ENCODE peak calls at places on chromosome 5, in six cellular contexts. D is fibroblast of lung, O is hepatocyte, I is K562, C is mammary epithelial cell, P is GM23248. Q is an unnamed sample. For H3K36me3, the result is how much of the 10 kb centered on the place peaks cover.

GRCh38 chr5:57117601-57118000 is 56.3 kb upstream of the GPBP1 start:
- DNase-seq in D (peak), O (no peak), I (no peak), C (peak), P (no peak), Q (no peak)

GRCh38 chr5:88833371-88834107 is 49.4 kb downstream of the MEF2C start:
- DNase-seq in D (peak), O (peak), I (no peak), C (no peak), P (peak), Q (peak)

GRCh38 chr5:142976861-142977260 is 206.7 kb downstream of the ARHGAP26 start:
- DNase-seq in D (peak), O (no peak), I (no peak), C (peak), P (peak), Q (peak)

GRCh38 chr5:135718151-135718550 is 116.3 kb upstream of the SLC25A48 start:
- DNase-seq in D (peak), O (peak), I (no peak), C (peak), P (peak), Q (peak)

GRCh38 chr5:43193952-43194321 is 1.9 kb downstream of the NIM1K start:
- DNase-seq in D (no peak), O (peak), I (no peak), C (no peak), P (peak), Q (no peak)

GRCh38 chr5:144335561-144335960 is 164.9 kb downstream of the KCTD16 start:
- DNase-seq in D (no peak), O (no peak), I (no peak), C (no peak), P (no peak), Q (no peak)

GRCh38 chr5:179295778-179296149 is 49.5 kb downstream of the ADAMTS2 start:
- DNase-seq in D (no peak), O (no peak), I (no peak), C (no peak), P (no peak), Q (no peak)

GRCh38 chr5:98902733-98903132 is 26.1 kb downstream of the CHD1 start:
- DNase-seq in D (peak), O (no peak), I (no peak), C (peak), P (peak), Q (peak)

GRCh38 chr5:178483620-178484019 is 106.6 kb downstream of the COL23A1 start:
- DNase-seq in D (no peak), O (no peak), I (no peak), C (no peak), P (no peak), Q (no peak)

GRCh38 chr5:61450880-61451279 is 118.8 kb downstream of the ZSWIM6 start:
- DNase-seq in D (peak), O (no peak), I (no peak), C (peak), P (peak), Q (peak)

GRCh38 chr5:32767948-32768427 is 56.9 kb downstream of the NPR3 start:
- DNase-seq in D (peak), O (peak), I (no peak), C (peak), P (peak), Q (peak)

GRCh38 chr5:108168915-108169314 is 213.0 kb downstream of the FBXL17 start:
- DNase-seq in D (no peak), O (no peak), I (no peak), C (peak), P (no peak), Q (no peak)

GRCh38 chr5:68884893-68885292 is 208.9 kb upstream of the SLC30A5 start:
- DNase-seq in D (peak), O (no peak), I (peak), C (peak), P (no peak), Q (no peak)

GRCh38 chr5:62742214-62742613 is 163.6 kb downstream of the LRRC70 start:
- DNase-seq in D (no peak), O (peak), I (no peak), C (no peak), P (no peak), Q (no peak)

GRCh38 chr5:172114875-172115422 is 73.1 kb downstream of the STK10 start:
- DNase-seq in D (no peak), O (no peak), I (no peak), C (no peak), P (no peak), Q (no peak)

GRCh38 chr5:107320851-107321250 is 349.9 kb downstream of the EFNA5 start:
- DNase-seq in D (no peak), O (no peak), I (no peak), C (no peak), P (no peak), Q (no peak)

GRCh38 chr5:10655041-10655685 is 91.3 kb downstream of the ANKRD33B start:
- DNase-seq in D (peak), O (no peak), I (no peak), C (no peak), P (no peak), Q (peak)

GRCh38 chr5:75054110-75054930 is 2.0 kb upstream of the GCNT4 start:
- DNase-seq in D (peak), O (peak), I (no peak), C (no peak), P (peak), Q (peak)

GRCh38 chr5:32581010-32581785 is 4.2 kb upstream of the SUB1 start:
- DNase-seq in D (no peak), O (no peak), I (no peak), C (no peak), P (no peak), Q (no peak)

DNA sequence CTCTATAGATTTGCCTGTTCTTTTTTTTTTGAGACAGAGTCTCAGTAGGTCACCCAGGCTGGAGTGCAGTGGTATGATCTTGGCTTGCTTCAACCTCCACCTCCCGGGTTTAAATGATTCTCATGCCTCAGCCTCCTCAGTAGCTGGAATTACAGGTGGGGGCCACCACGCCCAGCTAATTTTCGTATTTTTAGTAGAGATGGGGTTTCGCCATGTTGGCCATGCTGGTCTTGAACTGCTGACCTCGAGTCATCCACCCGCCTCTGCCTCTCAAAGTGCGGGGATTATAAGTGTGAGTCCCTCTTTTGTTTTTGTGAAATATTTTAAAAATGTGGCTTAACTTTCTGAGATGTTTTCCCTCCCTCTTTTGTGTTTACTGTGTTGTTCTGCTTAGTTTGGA is 29.2 kb downstream of the HSPA4 start:
- DNase-seq in D (no peak), O (no peak), I (no peak), C (no peak), P (no peak), Q (no peak)
- H3K36me3 ChIP-seq in D (under half), O (under half), I (half or more), C (under half), P (under half), Q (under half)

DNA sequence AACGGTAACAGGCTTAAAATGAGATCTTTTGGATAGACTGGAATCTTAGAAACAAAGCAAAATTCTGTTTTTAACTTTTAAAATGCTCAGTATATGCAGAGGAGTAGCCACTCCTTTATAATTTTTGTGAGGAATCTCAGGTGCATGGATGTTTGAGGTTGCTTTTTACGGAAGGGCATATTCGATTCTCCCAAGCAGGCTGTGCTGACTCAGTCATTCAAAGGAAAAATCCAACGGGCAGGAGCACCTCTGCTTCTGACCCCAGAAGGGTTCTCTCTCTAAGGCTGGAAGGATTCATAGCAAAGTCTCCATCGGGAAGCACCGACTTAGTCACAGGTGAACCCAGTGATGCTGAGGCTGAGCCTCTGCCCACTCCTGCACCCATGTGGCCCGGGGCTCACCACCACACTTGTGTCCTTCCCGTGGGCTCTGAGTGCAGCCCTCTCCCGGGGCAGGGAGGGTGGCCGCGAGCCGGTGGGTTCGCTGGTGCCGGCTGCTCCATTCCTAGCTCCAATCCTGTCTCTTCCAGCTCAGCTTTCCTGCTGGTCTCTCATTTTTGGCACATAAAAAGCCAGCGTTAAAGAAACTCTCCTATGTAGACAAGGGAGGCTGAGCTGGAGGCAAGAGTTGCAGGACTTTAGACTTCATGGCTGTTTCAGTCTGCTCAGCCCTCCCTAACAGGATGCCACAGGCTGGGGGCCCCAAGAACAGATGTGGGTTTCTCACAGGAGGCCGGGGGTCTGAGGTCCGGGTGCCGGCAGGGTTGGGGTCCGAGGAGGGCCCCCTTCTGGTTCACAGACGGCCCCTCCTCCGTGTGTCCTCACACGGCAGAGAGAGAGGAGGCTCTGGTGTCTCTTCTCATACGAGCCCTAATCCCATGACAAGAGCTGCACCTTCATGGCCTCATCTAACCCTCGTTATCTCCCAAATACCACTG is 135.6 kb upstream of the LPCAT1 start:
- DNase-seq in D (no peak), O (no peak), I (no peak), C (no peak), P (no peak), Q (no peak)
- TF ChIP-seq EZH2 in D (peak), O (no peak), I (no peak), C (no peak), P (no peak), Q (no peak)

DNA sequence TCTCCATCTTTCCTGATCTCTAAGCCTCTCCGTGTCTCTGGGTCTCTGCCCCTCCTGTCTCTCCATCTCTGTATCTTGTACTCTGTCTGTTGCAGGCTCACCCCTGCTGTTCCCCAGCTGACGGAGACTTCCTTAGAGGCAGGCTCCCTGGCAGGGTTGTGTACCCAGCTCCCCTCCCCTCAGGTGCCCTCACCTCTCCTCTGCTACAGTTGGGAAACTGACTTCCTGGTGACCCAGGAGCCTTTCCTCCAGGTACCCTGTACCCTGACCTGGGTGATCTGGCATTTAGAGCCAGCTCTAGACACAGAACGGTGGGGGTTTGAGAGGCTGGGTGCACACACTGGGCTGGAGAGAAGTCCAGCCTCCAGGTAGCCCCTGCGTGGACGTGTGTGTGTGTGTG is 37.7 kb downstream of the CXXC5 start:
- DNase-seq in D (no peak), O (no peak), I (no peak), C (no peak), P (no peak), Q (no peak)
- H3K36me3 ChIP-seq in D (under half), O (under half), I (half or more), C (under half), P (under half), Q (under half)

DNA sequence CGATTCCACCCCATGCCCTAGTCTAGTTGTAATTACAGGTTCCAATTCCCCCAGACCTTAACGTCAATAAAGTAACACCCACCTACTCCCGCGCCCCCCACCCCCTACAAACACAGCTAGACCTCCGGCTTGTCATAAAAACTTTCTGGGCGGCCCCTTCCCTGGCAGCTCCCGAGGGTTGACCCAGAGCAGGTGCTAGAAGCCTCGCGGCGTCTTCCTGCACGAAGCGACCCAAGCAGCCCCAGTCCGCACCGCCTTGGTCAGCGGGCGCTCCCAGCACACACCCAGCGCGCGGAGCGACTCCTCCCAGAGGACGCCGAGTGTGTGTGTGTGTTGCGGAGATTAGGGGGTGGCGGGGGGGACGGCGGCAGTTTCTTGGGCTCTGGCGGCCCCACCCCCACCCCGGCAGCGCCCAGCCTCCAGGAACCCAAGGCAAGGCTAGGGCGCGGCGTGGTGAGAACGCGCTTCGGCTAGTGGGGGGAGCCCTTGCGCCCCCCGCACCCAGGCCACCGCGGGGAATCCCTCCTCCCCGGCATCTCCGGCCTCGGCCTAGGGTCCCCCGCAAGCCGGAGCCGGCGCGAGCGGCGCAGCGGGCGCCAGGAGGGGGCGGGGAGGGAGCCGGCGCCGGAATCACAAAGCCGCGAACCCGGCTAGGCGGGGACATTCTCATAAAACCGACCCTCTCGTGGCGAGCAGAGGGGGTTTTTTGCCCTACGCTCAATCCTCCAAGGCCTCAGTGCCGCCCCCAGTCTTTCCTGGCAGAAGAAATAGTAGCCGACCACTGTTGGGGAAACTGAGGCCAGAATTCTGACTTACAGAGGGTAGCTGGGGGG is 2.2 kb downstream of the PCDH1 start:
- DNase-seq in D (no peak), O (peak), I (peak), C (peak), P (peak), Q (no peak)
- TF ChIP-seq EZH2 in D (no peak), O (peak), I (no peak), C (no peak), P (no peak), Q (peak)

GRCh38 chr5:134586866-134587524 is 45.6 kb downstream of the SAR1B start:
- DNase-seq in D (peak), O (peak), I (peak), C (peak), P (peak), Q (peak)
- H3K36me3 ChIP-seq in D (under half), O (under half), I (under half), C (under half), P (under half), Q (under half)

Q was measured in astrocyte.